ENCODE peak calls at places on chromosomes 13 and 19, in nine cellular contexts. A is right lobe of liver, D is A549, S is glutamatergic neuron, W is breast epithelium, O is mucosa of descending colon, M is cardiac fibroblast, X is heart right ventricle, C is MCF 10A. K is an unnamed sample.

GRCh38 chr13:42392180-42392579 is 120.2 kb downstream of the AKAP11 start:
- DNase-seq in O (no peak), C (no peak), X (no peak), A (no peak), S (no peak), D (no peak), M (no peak), W (no peak), K (no peak)

GRCh38 chr19:5627395-5627904 is 4.6 kb downstream of the SAFB start:
- DNase-seq in D (no peak), O (peak), C (no peak), S (peak), W (peak), X (peak), A (peak), M (peak), K (peak)

GRCh38 chr13:110161112-110161897 is 145.7 kb downstream of the COL4A1 start:
- DNase-seq in C (no peak), X (no peak), O (no peak), M (no peak), S (no peak), W (no peak), A (no peak), D (no peak), K (no peak)

GRCh38 chr13:34591801-34592454 is 350.1 kb upstream of the NBEA start:
- DNase-seq in C (no peak), S (no peak), X (no peak), D (no peak), A (no peak), M (no peak), O (no peak), W (no peak), K (no peak)

GRCh38 chr19:58538257-58539168 is 5.4 kb upstream of the TRIM28 start:
- DNase-seq in M (no peak), W (no peak), S (peak), D (no peak), A (peak), C (no peak), O (peak), X (peak), K (peak)

GRCh38 chr13:69591437-69591836 is 516.2 kb upstream of the ATXN8OS start:
- DNase-seq in D (no peak), M (no peak), A (no peak), W (no peak), S (no peak), C (no peak), X (no peak), O (no peak), K (no peak)

GRCh38 chr13:70087247-70087646 is 20.4 kb upstream of the ATXN8OS start:
- DNase-seq in S (no peak), W (no peak), A (no peak), X (no peak), C (peak), O (no peak), M (no peak), D (no peak), K (no peak)

GRCh38 chr13:26446751-26447150 is 110.7 kb upstream of the WASF3 start:
- DNase-seq in X (no peak), C (no peak), M (peak), W (no peak), D (no peak), O (no peak), A (no peak), S (no peak), K (no peak)

GRCh38 chr13:71775946-71776345 is 91.1 kb downstream of the DACH1 start:
- DNase-seq in O (no peak), D (no peak), M (no peak), X (no peak), A (no peak), C (no peak), S (no peak), W (no peak), K (no peak)

GRCh38 chr19:47693489-47693888 is 19.7 kb upstream of the EHD2 start:
- DNase-seq in D (no peak), X (no peak), W (no peak), S (no peak), M (no peak), O (no peak), C (no peak), A (no peak), K (no peak)
- TF ChIP-seq CTCF in D (no peak), X (no peak), W (no peak), S (no peak), M (no peak), O (no peak), C (no peak), A (no peak), K (peak)

DNA sequence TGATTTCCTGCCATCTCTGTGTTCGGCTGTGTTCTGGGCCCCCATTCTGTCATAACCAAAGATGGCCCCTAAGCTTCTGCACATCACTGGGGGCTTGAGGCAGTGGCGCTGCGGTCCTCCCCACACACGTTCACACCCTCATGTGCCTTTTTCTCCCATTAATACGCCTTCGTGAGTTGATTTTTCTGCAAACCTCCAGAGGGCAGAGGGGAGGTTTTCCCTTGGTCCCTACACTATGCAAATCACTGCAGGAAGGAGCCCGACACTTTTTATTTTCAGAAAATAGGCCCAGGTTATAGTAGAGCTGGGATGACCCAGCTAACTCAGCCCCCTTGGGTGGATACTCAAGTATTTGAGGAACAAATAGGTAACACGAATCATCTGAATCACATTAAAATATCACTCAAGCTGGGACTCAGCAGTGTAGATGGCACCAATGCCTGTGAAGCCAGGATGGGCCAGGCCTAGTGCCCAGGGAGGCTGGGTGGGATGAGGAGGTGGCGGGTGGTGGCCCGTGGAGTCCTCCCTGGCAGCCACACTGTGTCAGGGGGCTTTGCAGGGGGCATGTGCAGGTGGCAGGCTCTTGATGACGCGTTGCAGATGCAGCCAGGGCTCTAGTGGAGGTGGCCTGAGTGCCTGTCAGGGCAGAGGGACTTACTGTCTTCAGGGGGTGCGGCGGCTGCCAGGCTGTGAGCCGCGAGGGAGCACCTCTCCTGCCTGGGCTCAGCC is 234.3 kb downstream of the TEX29 start:
- DNase-seq in X (no peak), A (no peak), W (no peak), D (no peak), O (no peak), M (no peak), S (no peak), C (no peak), K (no peak)
- TF ChIP-seq CTCF in X (no peak), A (no peak), W (no peak), D (no peak), O (no peak), M (no peak), S (no peak), C (no peak), K (peak)

GRCh38 chr19:2338055-2338615 is 9.7 kb downstream of the SPPL2B start:
- DNase-seq in O (peak), W (no peak), C (no peak), D (no peak), S (peak), X (no peak), A (no peak), M (no peak), K (no peak)

GRCh38 chr19:2336528-2337328 is 8.2 kb downstream of the SPPL2B start:
- DNase-seq in M (no peak), A (no peak), C (no peak), D (no peak), X (no peak), O (peak), S (peak), W (no peak), K (no peak)

GRCh38 chr19:2335848-2336247 is 7.4 kb downstream of the SPPL2B start:
- DNase-seq in O (no peak), W (no peak), C (no peak), A (no peak), M (no peak), S (peak), D (no peak), X (no peak), K (no peak)

GRCh38 chr19:2338751-2339643 is 10.5 kb downstream of the SPPL2B start:
- DNase-seq in X (no peak), C (no peak), O (peak), A (no peak), M (no peak), S (peak), D (no peak), W (no peak), K (no peak)

GRCh38 chr19:2337329-2337707 is 8.8 kb downstream of the SPPL2B start:
- DNase-seq in A (no peak), S (peak), M (peak), C (no peak), O (peak), D (no peak), W (no peak), X (no peak), K (peak)
- TF ChIP-seq CTCF in A (no peak), S (peak), M (peak), C (no peak), O (no peak), D (no peak), W (no peak), X (no peak), K (peak)

DNA sequence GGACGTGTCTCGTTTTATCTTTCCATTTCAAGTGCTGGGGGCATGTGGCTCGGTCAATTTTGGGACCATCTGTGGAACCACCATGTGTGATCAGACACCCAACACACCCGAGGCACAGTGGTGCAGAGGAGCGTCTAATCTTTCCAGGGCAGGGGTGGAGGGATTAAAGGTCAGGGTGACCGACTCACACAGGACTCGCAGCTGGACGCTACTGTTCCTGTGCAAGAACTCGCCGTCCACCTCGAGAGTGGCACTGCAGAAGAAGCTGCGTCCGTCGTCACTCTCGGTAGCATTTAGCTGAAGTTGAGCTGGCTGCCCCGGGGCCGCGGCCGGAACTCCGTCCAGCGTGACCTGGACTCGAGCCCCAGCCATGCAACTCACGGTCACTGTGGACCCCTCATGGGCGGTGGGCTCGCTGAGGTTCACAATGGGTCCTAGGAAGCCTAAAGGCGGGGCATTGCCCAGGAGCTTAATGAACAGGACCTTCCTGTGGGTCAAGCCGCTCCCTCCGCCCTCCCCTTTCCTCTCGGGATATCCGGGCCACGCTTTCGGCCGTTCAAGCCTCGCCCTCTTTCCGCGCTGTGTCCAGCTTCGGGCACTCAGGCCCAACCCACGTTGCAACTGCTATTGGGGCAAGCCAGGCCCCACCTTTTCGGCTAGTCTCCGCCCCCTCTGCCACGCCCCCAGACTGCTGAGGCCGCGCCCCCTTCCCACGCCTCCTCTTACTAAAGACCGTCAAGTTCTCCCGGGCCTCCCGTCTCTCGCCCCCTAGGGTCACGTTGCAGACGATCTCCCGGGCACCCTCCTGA is 1.2 kb upstream of the RAVER1 start:
- DNase-seq in O (peak), M (peak), W (peak), A (peak), S (peak), D (peak), X (peak), C (peak), K (peak)
- TF ChIP-seq CTCF in O (no peak), M (no peak), W (no peak), A (no peak), S (no peak), D (no peak), X (no peak), C (peak), K (no peak)

GRCh38 chr19:49888478-49888901 is 8.2 kb downstream of the IL4I1 start:
- DNase-seq in M (no peak), S (peak), C (no peak), A (no peak), W (no peak), D (no peak), O (no peak), X (no peak), K (no peak)

GRCh38 chr19:49889038-49889686 is 7.5 kb downstream of the IL4I1 start:
- DNase-seq in C (no peak), M (no peak), W (no peak), A (no peak), O (no peak), D (no peak), S (peak), X (no peak), K (no peak)

GRCh38 chr19:49891393-49891792 is 5.3 kb downstream of the IL4I1 start:
- DNase-seq in O (no peak), C (no peak), S (peak), M (no peak), W (no peak), X (no peak), A (no peak), D (no peak), K (no peak)

GRCh38 chr19:49890349-49891311 is 6.1 kb downstream of the IL4I1 start:
- DNase-seq in A (peak), M (no peak), S (peak), X (no peak), C (no peak), O (peak), D (peak), W (no peak), K (peak)

GRCh38 chr19:49889687-49890348 is 6.9 kb downstream of the IL4I1 start:
- DNase-seq in A (peak), S (peak), M (peak), O (peak), D (peak), X (peak), W (peak), C (no peak), K (peak)
- TF ChIP-seq CTCF in A (peak), S (peak), M (peak), O (peak), D (peak), X (peak), W (peak), C (no peak), K (peak)

GRCh38 chr13:98869408-98870090 is 108.3 kb downstream of the DOCK9 start:
- DNase-seq in A (peak), S (no peak), O (no peak), M (peak), C (peak), X (peak), D (no peak), W (no peak), K (no peak)
- TF ChIP-seq CTCF in A (peak), S (peak), O (no peak), M (peak), C (peak), X (no peak), D (peak), W (no peak), K (peak)

K was measured in H9.